ENCODE peak calls at places on chromosome 1, in four cellular contexts. One of them, this sample, is unnamed.

GRCh38 chr1:25562101-25562927 is 18.9 kb downstream of the LDLRAP1 start:
- DNase-seq in HCT116: no peak
- DNase-seq in H1: no peak
- DNase-seq in K562: peak
- DNase-seq in this sample: peak

GRCh38 chr1:44089371-44090070 is 29.1 kb upstream of the KLF17 start:
- DNase-seq in HCT116: no peak
- DNase-seq in H1: no peak
- DNase-seq in K562: no peak
- DNase-seq in this sample: peak

GRCh38 chr1:206738370-206739366 is 31.9 kb upstream of the IL19 start:
- DNase-seq in HCT116: peak
- DNase-seq in H1: no peak
- DNase-seq in K562: peak
- DNase-seq in this sample: peak

GRCh38 chr1:47913225-47913823 is 83.9 kb downstream of the TRABD2B start:
- DNase-seq in HCT116: no peak
- DNase-seq in H1: no peak
- DNase-seq in K562: no peak
- DNase-seq in this sample: peak

GRCh38 chr1:16111771-16112557 is 38.5 kb upstream of the FAM131C start:
- DNase-seq in HCT116: no peak
- DNase-seq in H1: no peak
- DNase-seq in K562: no peak
- DNase-seq in this sample: no peak

GRCh38 chr1:23865543-23865930 is 2.6 kb downstream of the FUCA1 start:
- DNase-seq in HCT116: peak
- DNase-seq in H1: no peak
- DNase-seq in K562: no peak
- DNase-seq in this sample: no peak

GRCh38 chr1:58116284-58116683 is 430.2 kb downstream of the OMA1 start:
- DNase-seq in HCT116: no peak
- DNase-seq in H1: no peak
- DNase-seq in K562: no peak
- DNase-seq in this sample: no peak

GRCh38 chr1:43933386-43934278 is at the start of gene ARTN:
- DNase-seq in HCT116: no peak
- DNase-seq in H1: no peak
- DNase-seq in K562: no peak
- DNase-seq in this sample: no peak

GRCh38 chr1:121595089-121595488 is 410.3 kb downstream of the SRGAP2C start:
- DNase-seq in HCT116: no peak
- DNase-seq in H1: no peak
- DNase-seq in K562: peak
- DNase-seq in this sample: peak

GRCh38 chr1:196611873-196612272 is 3.6 kb upstream of the KCNT2 start:
- DNase-seq in HCT116: no peak
- DNase-seq in H1: no peak
- DNase-seq in K562: no peak
- DNase-seq in this sample: no peak

GRCh38 chr1:46394108-46394871 is at the start of gene FAAH:
- DNase-seq in HCT116: peak
- DNase-seq in H1: no peak
- DNase-seq in K562: peak
- DNase-seq in this sample: peak

GRCh38 chr1:12051361-12051760 is 11.7 kb upstream of the TNFRSF8 start:
- DNase-seq in HCT116: no peak
- DNase-seq in H1: no peak
- DNase-seq in K562: no peak
- DNase-seq in this sample: no peak

GRCh38 chr1:216221260-216221700 is 202.0 kb downstream of the USH2A start:
- DNase-seq in HCT116: peak
- DNase-seq in H1: peak
- DNase-seq in K562: peak
- DNase-seq in this sample: peak

GRCh38 chr1:87179851-87180519 is 148.7 kb upstream of the LMO4 start:
- DNase-seq in HCT116: no peak
- DNase-seq in H1: no peak
- DNase-seq in K562: peak
- DNase-seq in this sample: no peak

GRCh38 chr1:188170446-188170845 is 1341.7 kb downstream of the PLA2G4A start:
- DNase-seq in HCT116: no peak
- DNase-seq in H1: no peak
- DNase-seq in K562: no peak
- DNase-seq in this sample: no peak

GRCh38 chr1:1573843-1574720 is 581 bp downstream of the SSU72 start:
- DNase-seq in HCT116: no peak
- DNase-seq in H1: no peak
- DNase-seq in K562: peak
- DNase-seq in this sample: peak

GRCh38 chr1:41983451-41983850 is 64.7 kb upstream of the HIVEP3 start:
- DNase-seq in HCT116: no peak
- DNase-seq in H1: no peak
- DNase-seq in K562: no peak
- DNase-seq in this sample: no peak

GRCh38 chr1:151512326-151512725 is 1.1 kb downstream of the CGN start:
- DNase-seq in HCT116: no peak
- DNase-seq in H1: no peak
- DNase-seq in K562: no peak
- DNase-seq in this sample: no peak

GRCh38 chr1:110055493-110056283 is 14.8 kb downstream of the ALX3 start:
- DNase-seq in HCT116: no peak
- DNase-seq in H1: no peak
- DNase-seq in K562: no peak
- DNase-seq in this sample: no peak

GRCh38 chr1:14713077-14713476 is 114.6 kb downstream of the KAZN start:
- DNase-seq in HCT116: no peak
- DNase-seq in H1: no peak
- DNase-seq in K562: no peak
- DNase-seq in this sample: no peak

GRCh38 chr1:79100385-79100784 is 93.9 kb upstream of the ADGRL4 start:
- DNase-seq in HCT116: no peak
- DNase-seq in H1: no peak
- DNase-seq in K562: no peak
- DNase-seq in this sample: no peak

GRCh38 chr1:17672226-17672625 is 82.9 kb upstream of the ACTL8 start:
- DNase-seq in HCT116: no peak
- DNase-seq in H1: no peak
- DNase-seq in K562: no peak
- DNase-seq in this sample: no peak

GRCh38 chr1:191160837-191161236 is 683.2 kb upstream of the BRINP3 start:
- DNase-seq in HCT116: no peak
- DNase-seq in H1: no peak
- DNase-seq in K562: no peak
- DNase-seq in this sample: no peak

GRCh38 chr1:115924730-115925129 is 51.6 kb upstream of the SLC22A15 start:
- DNase-seq in HCT116: no peak
- DNase-seq in H1: peak
- DNase-seq in K562: no peak
- DNase-seq in this sample: no peak

GRCh38 chr1:39886757-39887231 is 3.5 kb upstream of the TRIT1 start:
- DNase-seq in HCT116: no peak
- DNase-seq in H1: no peak
- DNase-seq in K562: no peak
- DNase-seq in this sample: no peak

GRCh38 chr1:233859446-233859845 is 45.0 kb upstream of the SLC35F3 start:
- DNase-seq in HCT116: no peak
- DNase-seq in H1: no peak
- DNase-seq in K562: no peak
- DNase-seq in this sample: no peak

GRCh38 chr1:100423832-100424337 is 71.6 kb downstream of the CDC14A start:
- DNase-seq in HCT116: no peak
- DNase-seq in H1: no peak
- DNase-seq in K562: no peak
- DNase-seq in this sample: no peak

GRCh38 chr1:219269171-219269570 is 95.5 kb downstream of the LYPLAL1 start:
- DNase-seq in HCT116: no peak
- DNase-seq in H1: no peak
- DNase-seq in K562: no peak
- DNase-seq in this sample: no peak

GRCh38 chr1:247760456-247760855 is at the start of gene OR1C1:
- DNase-seq in HCT116: no peak
- DNase-seq in H1: no peak
- DNase-seq in K562: no peak
- DNase-seq in this sample: no peak

GRCh38 chr1:109361649-109362048 is 36.1 kb downstream of the SORT1 start:
- DNase-seq in HCT116: no peak
- DNase-seq in H1: no peak
- DNase-seq in K562: no peak
- DNase-seq in this sample: no peak

GRCh38 chr1:40462956-40463590 is 12.8 kb downstream of the ZFP69B start:
- DNase-seq in HCT116: no peak
- DNase-seq in H1: no peak
- DNase-seq in K562: no peak
- DNase-seq in this sample: no peak

GRCh38 chr1:171142451-171143121 is 42.5 kb upstream of the FMO2 start:
- DNase-seq in HCT116: no peak
- DNase-seq in H1: no peak
- DNase-seq in K562: no peak
- DNase-seq in this sample: no peak

GRCh38 chr1:168482106-168482505 is 61.7 kb downstream of the XCL2 start:
- DNase-seq in HCT116: no peak
- DNase-seq in H1: no peak
- DNase-seq in K562: no peak
- DNase-seq in this sample: peak

GRCh38 chr1:241518447-241519307 is 878 bp downstream of the FH start:
- DNase-seq in HCT116: no peak
- DNase-seq in H1: no peak
- DNase-seq in K562: peak
- DNase-seq in this sample: peak

GRCh38 chr1:43174873-43175272 is 2.7 kb downstream of the CFAP57 start:
- DNase-seq in HCT116: no peak
- DNase-seq in H1: no peak
- DNase-seq in K562: no peak
- DNase-seq in this sample: no peak

GRCh38 chr1:159828916-159829634 is 2.4 kb downstream of the SLAMF8 start:
- DNase-seq in HCT116: peak
- DNase-seq in H1: no peak
- DNase-seq in K562: peak
- DNase-seq in this sample: peak
- TF ChIP-seq FOSL1 in HCT116: no peak
- TF ChIP-seq FOSL1 in H1: no peak
- TF ChIP-seq FOSL1 in K562: no peak
- TF ChIP-seq FOSL1 in this sample: no peak

GRCh38 chr1:93871356-93871755 is 7.7 kb downstream of the DNTTIP2 start:
- DNase-seq in HCT116: no peak
- DNase-seq in H1: no peak
- DNase-seq in K562: no peak
- DNase-seq in this sample: no peak
- TF ChIP-seq FOSL1 in HCT116: no peak
- TF ChIP-seq FOSL1 in H1: no peak
- TF ChIP-seq FOSL1 in K562: no peak
- TF ChIP-seq FOSL1 in this sample: no peak

GRCh38 chr1:21337931-21338567 is 47.8 kb upstream of the ECE1 start:
- DNase-seq in HCT116: no peak
- DNase-seq in H1: no peak
- DNase-seq in K562: no peak
- DNase-seq in this sample: no peak

GRCh38 chr1:21337459-21337930 is 47.2 kb upstream of the ECE1 start:
- DNase-seq in HCT116: no peak
- DNase-seq in H1: no peak
- DNase-seq in K562: no peak
- DNase-seq in this sample: no peak

GRCh38 chr1:21338568-21339401 is 48.5 kb upstream of the ECE1 start:
- DNase-seq in HCT116: no peak
- DNase-seq in H1: no peak
- DNase-seq in K562: no peak
- DNase-seq in this sample: peak

GRCh38 chr1:21335750-21336168 is 45.5 kb upstream of the ECE1 start:
- DNase-seq in HCT116: no peak
- DNase-seq in H1: no peak
- DNase-seq in K562: no peak
- DNase-seq in this sample: no peak

GRCh38 chr1:21337010-21337437 is 46.8 kb upstream of the ECE1 start:
- DNase-seq in HCT116: no peak
- DNase-seq in H1: no peak
- DNase-seq in K562: no peak
- DNase-seq in this sample: no peak
- TF ChIP-seq FOSL1 in HCT116: no peak
- TF ChIP-seq FOSL1 in H1: no peak
- TF ChIP-seq FOSL1 in K562: no peak
- TF ChIP-seq FOSL1 in this sample: no peak

DNA sequence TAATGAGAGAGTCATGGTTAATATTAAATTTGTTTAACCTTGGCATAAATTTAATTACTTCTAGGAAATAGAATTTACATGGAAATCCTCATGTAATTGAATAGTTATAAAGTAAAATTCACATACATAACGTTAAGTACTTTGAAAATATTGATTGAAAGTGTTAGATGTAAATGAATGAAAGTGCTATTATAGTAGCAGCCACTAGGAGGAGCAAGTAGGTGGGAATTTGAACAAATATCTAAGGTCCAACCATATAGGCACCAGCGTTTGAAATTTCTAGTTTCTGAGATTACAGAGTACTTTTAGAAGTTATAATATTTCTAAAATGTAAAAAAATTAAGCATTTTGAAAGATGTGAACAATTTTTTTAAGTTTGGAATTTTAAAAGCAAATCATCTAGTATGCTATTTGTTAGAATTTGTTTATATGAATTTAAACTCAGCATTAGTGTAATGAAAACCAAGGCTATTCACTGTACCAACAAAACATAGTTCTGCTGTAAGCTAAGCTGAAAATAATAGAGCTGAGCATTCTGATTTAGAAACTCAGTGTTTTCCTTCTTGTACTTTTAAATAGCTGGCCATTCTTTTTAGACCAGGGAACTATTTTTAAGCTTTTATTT is 3.3 kb downstream of the B3GALT2 start:
- DNase-seq in HCT116: peak
- DNase-seq in H1: no peak
- DNase-seq in K562: peak
- DNase-seq in this sample: peak
- TF ChIP-seq FOSL1 in HCT116: no peak
- TF ChIP-seq FOSL1 in H1: no peak
- TF ChIP-seq FOSL1 in K562: no peak
- TF ChIP-seq FOSL1 in this sample: no peak